ENCODE peak calls at places on chromosome 7, in nine cellular contexts. One of them, this sample, is unnamed.

GRCh38 chr7:29900745-29901144 is 88.9 kb downstream of the SCRN1 start:
- DNase-seq in body of pancreas: no peak
- DNase-seq in SK-N-SH: no peak
- DNase-seq in OCI-LY7: no peak
- DNase-seq in psoas muscle: no peak
- DNase-seq in breast epithelium: no peak
- DNase-seq in pancreas: no peak
- DNase-seq in lower lobe of right lung: no peak
- DNase-seq in AG04450: no peak
- DNase-seq in this sample: no peak

GRCh38 chr7:107505997-107506682 is 36.3 kb downstream of the GPR22 start:
- DNase-seq in pancreas: peak; percentile 78
- DNase-seq in AG04450: no peak
- DNase-seq in breast epithelium: no peak
- DNase-seq in OCI-LY7: peak; percentile 34
- DNase-seq in SK-N-SH: no peak
- DNase-seq in psoas muscle: no peak
- DNase-seq in lower lobe of right lung: no peak
- DNase-seq in body of pancreas: peak; percentile 81
- DNase-seq in this sample: no peak

GRCh38 chr7:133704436-133704835 is 422.7 kb upstream of the LRGUK start:
- DNase-seq in body of pancreas: no peak
- DNase-seq in psoas muscle: no peak
- DNase-seq in lower lobe of right lung: no peak
- DNase-seq in pancreas: no peak
- DNase-seq in SK-N-SH: no peak
- DNase-seq in AG04450: no peak
- DNase-seq in breast epithelium: no peak
- DNase-seq in OCI-LY7: no peak
- DNase-seq in this sample: no peak

GRCh38 chr7:140316165-140316661 is 82.1 kb downstream of the SLC37A3 start:
- DNase-seq in AG04450: peak; percentile 16
- DNase-seq in SK-N-SH: no peak
- DNase-seq in breast epithelium: peak; percentile 80
- DNase-seq in lower lobe of right lung: peak; percentile 82
- DNase-seq in psoas muscle: peak; percentile 62
- DNase-seq in pancreas: peak; percentile 72
- DNase-seq in OCI-LY7: no peak
- DNase-seq in body of pancreas: peak; percentile 50
- DNase-seq in this sample: no peak

GRCh38 chr7:45217358-45217757 is 59.8 kb downstream of the RAMP3 start:
- DNase-seq in AG04450: no peak
- DNase-seq in OCI-LY7: no peak
- DNase-seq in SK-N-SH: peak; percentile 65
- DNase-seq in lower lobe of right lung: no peak
- DNase-seq in pancreas: no peak
- DNase-seq in breast epithelium: no peak
- DNase-seq in psoas muscle: no peak
- DNase-seq in body of pancreas: no peak
- DNase-seq in this sample: peak; percentile 81

GRCh38 chr7:128217030-128217805 is 23.9 kb upstream of the LEP start:
- DNase-seq in lower lobe of right lung: peak; percentile 76
- DNase-seq in AG04450: no peak
- DNase-seq in OCI-LY7: no peak
- DNase-seq in psoas muscle: peak; percentile 43
- DNase-seq in body of pancreas: no peak
- DNase-seq in SK-N-SH: no peak
- DNase-seq in breast epithelium: no peak
- DNase-seq in pancreas: no peak
- DNase-seq in this sample: peak; percentile 75

GRCh38 chr7:137635132-137635531 is 211.6 kb downstream of the DGKI start:
- DNase-seq in OCI-LY7: no peak
- DNase-seq in AG04450: no peak
- DNase-seq in pancreas: no peak
- DNase-seq in psoas muscle: no peak
- DNase-seq in body of pancreas: no peak
- DNase-seq in lower lobe of right lung: no peak
- DNase-seq in breast epithelium: no peak
- DNase-seq in SK-N-SH: no peak
- DNase-seq in this sample: no peak

GRCh38 chr7:137443616-137444015 is 100.1 kb upstream of the PTN start:
- DNase-seq in psoas muscle: no peak
- DNase-seq in SK-N-SH: no peak
- DNase-seq in lower lobe of right lung: no peak
- DNase-seq in body of pancreas: no peak
- DNase-seq in AG04450: no peak
- DNase-seq in OCI-LY7: no peak
- DNase-seq in pancreas: no peak
- DNase-seq in breast epithelium: no peak
- DNase-seq in this sample: no peak

GRCh38 chr7:139329119-139329518 is 12.0 kb upstream of the FMC1 start:
- DNase-seq in psoas muscle: no peak
- DNase-seq in breast epithelium: no peak
- DNase-seq in body of pancreas: no peak
- DNase-seq in lower lobe of right lung: no peak
- DNase-seq in OCI-LY7: no peak
- DNase-seq in SK-N-SH: no peak
- DNase-seq in pancreas: no peak
- DNase-seq in AG04450: no peak
- DNase-seq in this sample: no peak

GRCh38 chr7:92763636-92764423 is 72.5 kb downstream of the CDK6 start:
- DNase-seq in OCI-LY7: no peak
- DNase-seq in psoas muscle: no peak
- DNase-seq in AG04450: no peak
- DNase-seq in breast epithelium: no peak
- DNase-seq in body of pancreas: no peak
- DNase-seq in SK-N-SH: no peak
- DNase-seq in lower lobe of right lung: no peak
- DNase-seq in pancreas: peak; percentile 19
- DNase-seq in this sample: peak; percentile 88

GRCh38 chr7:91046322-91047088 is 217.7 kb upstream of the FZD1 start:
- DNase-seq in pancreas: no peak
- DNase-seq in AG04450: no peak
- DNase-seq in OCI-LY7: no peak
- DNase-seq in psoas muscle: no peak
- DNase-seq in SK-N-SH: no peak
- DNase-seq in lower lobe of right lung: no peak
- DNase-seq in breast epithelium: no peak
- DNase-seq in body of pancreas: no peak
- DNase-seq in this sample: no peak

GRCh38 chr7:107684947-107685463 is 24.4 kb downstream of the SLC26A4 start:
- DNase-seq in lower lobe of right lung: no peak
- DNase-seq in SK-N-SH: no peak
- DNase-seq in pancreas: no peak
- DNase-seq in breast epithelium: no peak
- DNase-seq in OCI-LY7: no peak
- DNase-seq in body of pancreas: no peak
- DNase-seq in psoas muscle: no peak
- DNase-seq in AG04450: no peak
- DNase-seq in this sample: no peak

GRCh38 chr7:86926732-86927131 is 132.7 kb downstream of the ELAPOR2 start:
- DNase-seq in SK-N-SH: peak; percentile 53
- DNase-seq in pancreas: no peak
- DNase-seq in breast epithelium: no peak
- DNase-seq in psoas muscle: no peak
- DNase-seq in AG04450: no peak
- DNase-seq in OCI-LY7: peak; percentile 68
- DNase-seq in lower lobe of right lung: no peak
- DNase-seq in body of pancreas: no peak
- DNase-seq in this sample: peak; percentile 71

GRCh38 chr7:82323806-82324205 is 119.8 kb downstream of the CACNA2D1 start:
- DNase-seq in psoas muscle: no peak
- DNase-seq in lower lobe of right lung: no peak
- DNase-seq in SK-N-SH: no peak
- DNase-seq in AG04450: no peak
- DNase-seq in breast epithelium: no peak
- DNase-seq in body of pancreas: no peak
- DNase-seq in OCI-LY7: no peak
- DNase-seq in pancreas: no peak
- DNase-seq in this sample: no peak

GRCh38 chr7:47449810-47450586 is 131.9 kb downstream of the TNS3 start:
- DNase-seq in OCI-LY7: no peak
- DNase-seq in AG04450: peak; percentile 82
- DNase-seq in psoas muscle: no peak
- DNase-seq in SK-N-SH: no peak
- DNase-seq in lower lobe of right lung: no peak
- DNase-seq in pancreas: no peak
- DNase-seq in breast epithelium: no peak
- DNase-seq in body of pancreas: no peak
- DNase-seq in this sample: no peak

GRCh38 chr7:158375034-158375433 is 212.6 kb downstream of the PTPRN2 start:
- DNase-seq in lower lobe of right lung: no peak
- DNase-seq in OCI-LY7: no peak
- DNase-seq in breast epithelium: no peak
- DNase-seq in psoas muscle: no peak
- DNase-seq in SK-N-SH: no peak
- DNase-seq in pancreas: no peak
- DNase-seq in body of pancreas: no peak
- DNase-seq in AG04450: no peak
- DNase-seq in this sample: no peak

GRCh38 chr7:106616692-106617052 is 44.3 kb downstream of the CCDC71L start:
- DNase-seq in body of pancreas: no peak
- DNase-seq in breast epithelium: no peak
- DNase-seq in lower lobe of right lung: no peak
- DNase-seq in AG04450: no peak
- DNase-seq in pancreas: no peak
- DNase-seq in psoas muscle: no peak
- DNase-seq in SK-N-SH: no peak
- DNase-seq in OCI-LY7: no peak
- DNase-seq in this sample: no peak

GRCh38 chr7:27269455-27269854 is 26.9 kb downstream of the EVX1 start:
- DNase-seq in pancreas: no peak
- DNase-seq in OCI-LY7: no peak
- DNase-seq in lower lobe of right lung: no peak
- DNase-seq in body of pancreas: no peak
- DNase-seq in breast epithelium: no peak
- DNase-seq in SK-N-SH: no peak
- DNase-seq in psoas muscle: no peak
- DNase-seq in AG04450: no peak
- DNase-seq in this sample: peak; percentile 82
- TF ChIP-seq CTCF in pancreas: no peak
- TF ChIP-seq CTCF in OCI-LY7: no peak
- TF ChIP-seq CTCF in lower lobe of right lung: no peak
- TF ChIP-seq CTCF in body of pancreas: no peak
- TF ChIP-seq CTCF in breast epithelium: no peak
- TF ChIP-seq CTCF in SK-N-SH: no peak
- TF ChIP-seq CTCF in psoas muscle: no peak
- TF ChIP-seq CTCF in AG04450: no peak
- TF ChIP-seq CTCF in this sample: peak; percentile 69

DNA sequence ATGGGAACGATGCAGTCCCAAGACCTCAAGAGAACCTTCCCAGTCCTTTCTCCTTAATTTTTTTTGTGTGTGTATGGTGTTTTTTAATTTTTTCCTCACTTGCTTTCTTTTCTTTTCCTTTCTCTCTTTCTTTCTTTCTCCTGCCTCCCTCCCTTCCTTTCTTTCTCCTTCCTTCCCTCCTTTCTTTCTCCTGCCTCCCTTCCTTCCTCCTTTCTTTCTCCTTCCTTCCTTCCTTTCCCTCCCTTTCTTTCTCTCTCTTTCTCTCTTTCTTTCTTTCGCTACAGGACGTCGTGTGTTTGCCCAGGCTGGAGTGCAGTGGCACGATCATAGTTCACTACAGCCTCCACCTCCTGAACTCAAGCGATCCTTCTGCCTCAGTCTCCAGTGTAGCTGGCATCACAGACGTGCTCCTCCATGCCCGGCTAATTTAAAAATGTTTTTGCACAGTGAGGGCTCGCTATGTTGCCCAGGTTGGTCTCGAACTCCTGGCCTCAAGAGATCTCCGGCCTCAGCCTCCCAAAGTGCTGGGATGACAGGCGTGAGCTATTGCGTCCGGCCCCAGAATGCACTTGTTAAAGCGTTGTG is 709 bp upstream of the NIPSNAP2 start:
- DNase-seq in SK-N-SH: no peak
- DNase-seq in breast epithelium: no peak
- DNase-seq in body of pancreas: no peak
- DNase-seq in psoas muscle: no peak
- DNase-seq in lower lobe of right lung: no peak
- DNase-seq in pancreas: no peak
- DNase-seq in OCI-LY7: no peak
- DNase-seq in AG04450: no peak
- DNase-seq in this sample: no peak
- H3K27ac ChIP-seq in SK-N-SH: peak overlapping the region; percentile 45
- H3K27ac ChIP-seq in breast epithelium: peak overlapping the region; percentile 94
- H3K27ac ChIP-seq in body of pancreas: peak overlapping the region; percentile 95
- H3K27ac ChIP-seq in psoas muscle: peak overlapping the region; percentile 89
- H3K27ac ChIP-seq in lower lobe of right lung: peak overlapping the region; percentile 93
- H3K27ac ChIP-seq in pancreas: peak overlapping the region; percentile 84
- H3K27ac ChIP-seq in OCI-LY7: no peak overlapping the region
- H3K27ac ChIP-seq in AG04450: peak overlapping the region; percentile 47
- H3K27ac ChIP-seq in this sample: no peak overlapping the region

GRCh38 chr7:154426778-154427177 is 374.6 kb downstream of the DPP6 start:
- DNase-seq in AG04450: no peak
- DNase-seq in breast epithelium: no peak
- DNase-seq in OCI-LY7: no peak
- DNase-seq in psoas muscle: no peak
- DNase-seq in body of pancreas: no peak
- DNase-seq in pancreas: no peak
- DNase-seq in lower lobe of right lung: no peak
- DNase-seq in SK-N-SH: no peak
- DNase-seq in this sample: no peak

GRCh38 chr7:154424370-154424769 is 372.2 kb downstream of the DPP6 start:
- DNase-seq in psoas muscle: no peak
- DNase-seq in pancreas: no peak
- DNase-seq in OCI-LY7: no peak
- DNase-seq in lower lobe of right lung: no peak
- DNase-seq in SK-N-SH: no peak
- DNase-seq in breast epithelium: no peak
- DNase-seq in AG04450: no peak
- DNase-seq in body of pancreas: no peak
- DNase-seq in this sample: no peak

GRCh38 chr7:154419344-154419743 is 367.1 kb downstream of the DPP6 start:
- DNase-seq in breast epithelium: no peak
- DNase-seq in OCI-LY7: no peak
- DNase-seq in lower lobe of right lung: no peak
- DNase-seq in SK-N-SH: no peak
- DNase-seq in pancreas: no peak
- DNase-seq in body of pancreas: no peak
- DNase-seq in psoas muscle: no peak
- DNase-seq in AG04450: no peak
- DNase-seq in this sample: no peak

GRCh38 chr7:154425326-154425725 is 373.1 kb downstream of the DPP6 start:
- DNase-seq in breast epithelium: no peak
- DNase-seq in AG04450: no peak
- DNase-seq in pancreas: no peak
- DNase-seq in lower lobe of right lung: no peak
- DNase-seq in OCI-LY7: no peak
- DNase-seq in psoas muscle: no peak
- DNase-seq in body of pancreas: no peak
- DNase-seq in SK-N-SH: no peak
- DNase-seq in this sample: no peak

GRCh38 chr7:154423219-154423618 is 371.0 kb downstream of the DPP6 start:
- DNase-seq in SK-N-SH: no peak
- DNase-seq in breast epithelium: peak; percentile 71
- DNase-seq in body of pancreas: no peak
- DNase-seq in AG04450: no peak
- DNase-seq in psoas muscle: peak; percentile 51
- DNase-seq in pancreas: no peak
- DNase-seq in OCI-LY7: no peak
- DNase-seq in lower lobe of right lung: no peak
- DNase-seq in this sample: no peak
- H3K4me3 ChIP-seq in SK-N-SH: no peak overlapping the region
- H3K4me3 ChIP-seq in breast epithelium: no peak overlapping the region
- H3K4me3 ChIP-seq in body of pancreas: no peak overlapping the region
- H3K4me3 ChIP-seq in AG04450: no peak overlapping the region
- H3K4me3 ChIP-seq in psoas muscle: no peak overlapping the region
- H3K4me3 ChIP-seq in pancreas: no peak overlapping the region
- H3K4me3 ChIP-seq in OCI-LY7: no peak overlapping the region
- H3K4me3 ChIP-seq in lower lobe of right lung: no peak overlapping the region
- H3K4me3 ChIP-seq in this sample: no peak overlapping the region

GRCh38 chr7:21690717-21691116 is 147.9 kb downstream of the DNAH11 start:
- DNase-seq in body of pancreas: no peak
- DNase-seq in lower lobe of right lung: no peak
- DNase-seq in breast epithelium: no peak
- DNase-seq in OCI-LY7: no peak
- DNase-seq in SK-N-SH: no peak
- DNase-seq in psoas muscle: no peak
- DNase-seq in pancreas: no peak
- DNase-seq in AG04450: no peak
- DNase-seq in this sample: no peak
- TF ChIP-seq CTCF in body of pancreas: no peak
- TF ChIP-seq CTCF in lower lobe of right lung: no peak
- TF ChIP-seq CTCF in breast epithelium: no peak
- TF ChIP-seq CTCF in OCI-LY7: peak; percentile 25
- TF ChIP-seq CTCF in SK-N-SH: peak; percentile 29
- TF ChIP-seq CTCF in psoas muscle: no peak
- TF ChIP-seq CTCF in pancreas: no peak
- TF ChIP-seq CTCF in AG04450: no peak
- TF ChIP-seq CTCF in this sample: peak; percentile 27

This sample was measured in endodermal cell.